ENCODE peak calls at places on chromosomes 12 and 14, in five cellular contexts. N, Z, Y, H and I are unnamed samples.

GRCh38 chr12:39619660-39620433 is at the start of gene ABCD2:
- DNase-seq in N (peak; percentile 89), Z (no peak), Y (peak; percentile 86), H (peak; percentile 80), I (peak; percentile 54)

GRCh38 chr14:38716871-38717270 is 386.2 kb downstream of the SEC23A start:
- DNase-seq in N (no peak), Z (no peak), Y (peak; percentile 58), H (no peak), I (no peak)

GRCh38 chr14:61813101-61813596 is 50.9 kb downstream of the SNAPC1 start:
- DNase-seq in N (no peak), Z (no peak), Y (no peak), H (no peak), I (no peak)

GRCh38 chr14:39740454-39740853 is 308.2 kb upstream of the FBXO33 start:
- DNase-seq in N (no peak), Z (no peak), Y (no peak), H (no peak), I (no peak)

GRCh38 chr12:52945389-52946232 is 3.3 kb upstream of the KRT18 start:
- DNase-seq in N (no peak), Z (no peak), Y (no peak), H (peak; percentile 78), I (no peak)

GRCh38 chr12:6996040-6996441 is 22.2 kb downstream of the LPCAT3 start:
- DNase-seq in N (peak; percentile 76), Z (no peak), Y (no peak), H (peak; percentile 55), I (no peak)

GRCh38 chr14:77024171-77024627 is 4.3 kb downstream of the IRF2BPL start:
- DNase-seq in N (no peak), Z (no peak), Y (no peak), H (peak; percentile 41), I (peak; percentile 48)

GRCh38 chr14:26947265-26947664 is 349.4 kb upstream of the NOVA1 start:
- DNase-seq in N (no peak), Z (no peak), Y (no peak), H (no peak), I (no peak)

GRCh38 chr12:63792333-63792732 is 12.6 kb downstream of the RXYLT1 start:
- DNase-seq in N (no peak), Z (no peak), Y (no peak), H (no peak), I (no peak)

GRCh38 chr12:78385541-78385940 is 479.0 kb upstream of the SYT1 start:
- DNase-seq in N (peak; percentile 12), Z (no peak), Y (no peak), H (peak; percentile 29), I (no peak)

GRCh38 chr12:33531261-33531660 is 91.6 kb upstream of the SYT10 start:
- DNase-seq in N (no peak), Z (no peak), Y (no peak), H (no peak), I (no peak)

GRCh38 chr14:21343035-21343794 is 40.6 kb downstream of the SUPT16H start:
- DNase-seq in N (no peak), Z (no peak), Y (no peak), H (no peak), I (no peak)

GRCh38 chr12:18443768-18444437 is 182.6 kb downstream of the PIK3C2G start:
- DNase-seq in N (no peak), Z (no peak), Y (no peak), H (peak; percentile 47), I (no peak)

GRCh38 chr12:13546231-13546630 is 349.7 kb downstream of the EMP1 start:
- DNase-seq in N (no peak), Z (no peak), Y (no peak), H (no peak), I (no peak)

GRCh38 chr14:68810173-68811153 is 17.6 kb upstream of the ZFP36L1 start:
- DNase-seq in N (no peak), Z (no peak), Y (no peak), H (no peak), I (no peak)

DNA sequence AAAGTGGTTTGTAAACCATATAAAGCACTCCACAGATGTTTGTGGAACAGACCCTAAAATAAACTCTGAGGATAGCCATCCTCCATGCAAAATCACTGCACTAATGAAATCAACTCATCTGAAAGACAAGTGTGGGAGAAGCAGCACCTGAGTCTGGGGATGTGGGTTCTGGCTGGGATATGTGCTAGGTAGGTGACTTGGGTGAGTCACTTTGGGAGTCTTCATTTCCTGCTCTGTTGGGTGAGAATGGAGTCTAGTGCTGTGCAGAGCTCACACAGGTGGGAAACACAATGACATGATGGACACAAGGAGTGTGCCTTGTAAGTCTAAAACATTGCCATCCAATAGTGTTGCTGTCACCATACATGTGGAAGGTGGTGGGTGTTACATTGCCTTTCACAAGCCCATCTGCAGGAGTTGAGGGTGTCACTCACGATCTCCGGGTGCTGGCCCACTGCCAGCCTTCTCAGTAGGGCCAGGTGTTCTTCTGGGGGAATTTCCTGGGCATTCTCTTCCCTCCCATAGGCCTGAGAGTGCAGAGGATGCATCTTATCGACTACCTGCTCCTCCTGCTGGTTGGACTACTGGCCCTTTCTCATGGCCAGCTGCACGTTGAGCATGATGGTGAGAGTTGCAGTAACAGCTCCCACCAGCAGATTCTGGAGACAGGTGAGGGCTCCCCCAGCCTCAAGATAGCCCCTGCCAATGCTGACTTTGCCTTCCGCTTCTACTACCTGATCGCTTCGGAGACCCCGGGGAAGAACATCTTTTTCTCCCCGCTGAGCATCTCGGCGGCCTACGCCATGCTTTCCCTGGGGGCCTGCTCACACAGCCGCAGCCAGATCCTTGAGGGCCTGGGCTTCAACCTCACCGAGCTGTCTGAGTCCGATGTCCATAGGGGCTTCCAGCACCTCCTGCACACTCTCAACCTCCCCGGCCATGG is 2.0 kb downstream of the SERPINA4 start:
- DNase-seq in N (no peak), Z (peak; percentile 26), Y (no peak), H (no peak), I (no peak)
- TF ChIP-seq CTCF in N (no peak), Z (no peak), Y (no peak), H (no peak), I (no peak)

GRCh38 chr14:64508215-64508776 is 3.7 kb downstream of the ZBTB1 start:
- DNase-seq in N (no peak), Z (no peak), Y (no peak), H (no peak), I (peak; percentile 62)

GRCh38 chr14:64513271-64513670 is 8.7 kb downstream of the ZBTB1 start:
- DNase-seq in N (no peak), Z (no peak), Y (no peak), H (no peak), I (no peak)

GRCh38 chr14:64510127-64510808 is 5.7 kb downstream of the ZBTB1 start:
- DNase-seq in N (no peak), Z (no peak), Y (no peak), H (no peak), I (no peak)

GRCh38 chr14:64509036-64509435 is 4.5 kb downstream of the ZBTB1 start:
- DNase-seq in N (no peak), Z (no peak), Y (no peak), H (no peak), I (no peak)

DNA sequence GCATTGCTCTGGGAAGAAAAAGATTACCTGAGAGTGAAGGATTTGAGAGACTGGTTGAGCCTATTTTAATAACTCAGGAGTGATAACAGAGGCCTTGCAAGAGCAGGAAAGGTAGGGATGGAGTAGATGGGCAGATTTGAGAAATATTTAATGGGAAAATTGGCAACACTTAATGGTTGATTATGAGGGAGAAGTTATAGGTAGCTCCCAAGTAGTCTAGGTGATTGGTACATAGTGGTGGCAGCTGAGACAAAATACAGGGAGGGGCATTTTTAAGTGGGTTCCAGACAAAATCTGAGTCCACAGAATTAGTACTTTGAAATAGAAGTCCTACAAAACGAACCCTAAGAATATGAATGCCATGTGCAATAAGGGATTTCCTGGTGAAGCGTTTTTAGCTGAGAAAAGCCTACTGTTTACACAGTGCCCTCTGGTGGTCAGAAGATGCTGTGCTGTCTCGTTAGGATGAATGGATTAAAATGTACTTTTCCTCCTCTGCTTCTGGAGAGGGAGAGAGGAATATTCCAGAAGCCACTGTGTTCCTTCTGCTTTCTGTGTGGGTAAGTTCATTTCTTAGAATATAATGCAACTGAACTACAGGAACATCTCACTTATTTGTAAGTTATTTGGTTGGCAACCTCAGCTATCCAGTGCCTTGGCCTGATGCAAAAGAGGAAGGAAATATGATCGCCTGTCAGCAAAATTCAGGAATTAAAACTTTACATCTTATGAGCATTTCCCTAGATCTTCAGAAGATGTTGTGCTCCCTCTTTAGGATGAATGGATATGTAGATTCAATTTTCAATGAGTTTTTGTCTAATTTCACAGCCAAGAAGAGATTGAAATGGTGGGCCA is 6.5 kb downstream of the ZBTB1 start:
- DNase-seq in N (peak; percentile 76), Z (peak; percentile 56), Y (peak; percentile 50), H (peak; percentile 80), I (peak; percentile 46)
- TF ChIP-seq CTCF in N (peak; percentile 98), Z (peak; percentile 94), Y (peak; percentile 88), H (peak; percentile 92), I (peak; percentile 92)

GRCh38 chr12:57896437-57897201 is 44.7 kb upstream of the ATP23 start:
- DNase-seq in N (peak; percentile 75), Z (no peak), Y (peak; percentile 88), H (peak; percentile 84), I (no peak)
- TF ChIP-seq CTCF in N (peak; percentile 29), Z (no peak), Y (peak; percentile 79), H (peak; percentile 49), I (no peak)

GRCh38 chr14:89576960-89577359 is 159.9 kb upstream of the FOXN3 start:
- DNase-seq in N (no peak), Z (no peak), Y (no peak), H (peak; percentile 10), I (no peak)
- TF ChIP-seq CTCF in N (no peak), Z (no peak), Y (no peak), H (no peak), I (no peak)